ENCODE peak calls at places on chromosomes 5 and 9, in five cellular contexts. X is GM10248, T is fibroblast of lung, Q is epithelial cell of esophagus, O is mucosa of gallbladder. Z is an unnamed sample.

GRCh38 chr5:141680751-141681201 is 1.3 kb downstream of the ARAP3 start:
- DNase-seq in X (no peak), T (no peak), Q (peak), O (peak), Z (peak)

GRCh38 chr9:86639899-86640379 is 285.7 kb upstream of the TUT7 start:
- DNase-seq in X (no peak), T (no peak), Q (no peak), O (no peak), Z (peak)

GRCh38 chr9:130298663-130299279 is 33.2 kb downstream of the HMCN2 start:
- DNase-seq in X (no peak), T (no peak), Q (peak), O (no peak), Z (peak)

GRCh38 chr5:174045470-174046025 is at the start of gene NSG2:
- DNase-seq in X (peak), T (peak), Q (peak), O (peak), Z (peak)

GRCh38 chr9:134477927-134478326 is 151.7 kb downstream of the RXRA start:
- DNase-seq in X (no peak), T (no peak), Q (no peak), O (no peak), Z (no peak)

GRCh38 chr5:6948562-6948961 is 235.3 kb downstream of the TENT4A start:
- DNase-seq in X (no peak), T (no peak), Q (no peak), O (no peak), Z (no peak)

GRCh38 chr5:601771-602465 is 10.2 kb upstream of the CEP72 start:
- DNase-seq in X (no peak), T (no peak), Q (no peak), O (no peak), Z (no peak)

GRCh38 chr9:101421653-101422065 is 13.9 kb downstream of the ALDOB start:
- DNase-seq in X (no peak), T (no peak), Q (no peak), O (peak), Z (no peak)

GRCh38 chr9:135665795-135666189 is 2.7 kb downstream of the LCN9 start:
- DNase-seq in X (peak), T (no peak), Q (no peak), O (no peak), Z (no peak)

GRCh38 chr5:128927644-128928043 is 37.6 kb upstream of the SLC27A6 start:
- DNase-seq in X (no peak), T (no peak), Q (peak), O (no peak), Z (peak)

GRCh38 chr5:140311011-140311467 is 8.1 kb upstream of the PFDN1 start:
- DNase-seq in X (no peak), T (peak), Q (peak), O (no peak), Z (no peak)

GRCh38 chr5:157108961-157109360 is at the start of gene HAVCR2:
- DNase-seq in X (peak), T (no peak), Q (no peak), O (peak), Z (no peak)

GRCh38 chr9:77651203-77651602 is 3.1 kb upstream of the GNA14 start:
- DNase-seq in X (no peak), T (no peak), Q (no peak), O (no peak), Z (no peak)